ENCODE peak calls at places on chromosome 3, in four cellular contexts. J, T, O and F are unnamed samples.

GRCh38 chr3:112735927-112736326 is 95.0 kb upstream of the CCDC80 start:
- DNase-seq in J (no peak), T (no peak), O (no peak), F (no peak)

GRCh38 chr3:102307442-102307841 is 127.4 kb upstream of the ZPLD1 start:
- DNase-seq in J (no peak), T (no peak), O (no peak), F (no peak)

GRCh38 chr3:188179006-188179966 is 25.3 kb downstream of the LPP start:
- DNase-seq in J (no peak), T (peak), O (no peak), F (peak)

GRCh38 chr3:105933871-105934270 is 65.1 kb upstream of the CBLB start:
- DNase-seq in J (no peak), T (peak), O (no peak), F (no peak)

GRCh38 chr3:195185574-195185973 is 85.4 kb downstream of the XXYLT1 start:
- DNase-seq in J (no peak), T (no peak), O (no peak), F (no peak)

GRCh38 chr3:58063022-58063421 is 54.8 kb downstream of the FLNB start:
- DNase-seq in J (no peak), T (no peak), O (no peak), F (no peak)

GRCh38 chr3:172516318-172517214 is 6.7 kb downstream of the TNFSF10 start:
- DNase-seq in J (no peak), T (peak), O (peak), F (no peak)

GRCh38 chr3:99542771-99543518 is 95.4 kb upstream of the COL8A1 start:
- DNase-seq in J (no peak), T (peak), O (peak), F (no peak)

GRCh38 chr3:64063207-64063981 is 40.1 kb upstream of the PSMD6 start:
- DNase-seq in J (no peak), T (peak), O (no peak), F (no peak)

GRCh38 chr3:149511040-149511626 is 36.6 kb downstream of the TM4SF4 start:
- DNase-seq in J (no peak), T (no peak), O (no peak), F (no peak)

GRCh38 chr3:149512073-149512782 is 37.7 kb downstream of the TM4SF4 start:
- DNase-seq in J (peak), T (peak), O (peak), F (no peak)

GRCh38 chr3:149515242-149515641 is 40.7 kb downstream of the TM4SF4 start:
- DNase-seq in J (no peak), T (no peak), O (no peak), F (no peak)

GRCh38 chr3:149516920-149517319 is 42.4 kb downstream of the TM4SF4 start:
- DNase-seq in J (no peak), T (no peak), O (no peak), F (no peak)

GRCh38 chr3:149514471-149514870 is 40.0 kb downstream of the TM4SF4 start:
- DNase-seq in J (no peak), T (no peak), O (no peak), F (no peak)
- H3K4me3 ChIP-seq in J (no peak), T (no peak), O (no peak), F (no peak)

GRCh38 chr3:146145642-146146041 is 15.3 kb downstream of the PLOD2 start:
- DNase-seq in J (no peak), T (no peak), O (no peak), F (no peak)

GRCh38 chr3:146153429-146153828 is 7.6 kb downstream of the PLOD2 start:
- DNase-seq in J (no peak), T (no peak), O (no peak), F (no peak)

GRCh38 chr3:146142757-146143156 is 18.2 kb downstream of the PLOD2 start:
- DNase-seq in J (no peak), T (peak), O (no peak), F (no peak)

GRCh38 chr3:146152841-146153240 is 8.1 kb downstream of the PLOD2 start:
- DNase-seq in J (no peak), T (no peak), O (no peak), F (no peak)

GRCh38 chr3:146148468-146148931 is 12.5 kb downstream of the PLOD2 start:
- DNase-seq in J (no peak), T (peak), O (no peak), F (no peak)
- TF ChIP-seq CTCF in J (no peak), T (peak), O (no peak), F (no peak)

DNA sequence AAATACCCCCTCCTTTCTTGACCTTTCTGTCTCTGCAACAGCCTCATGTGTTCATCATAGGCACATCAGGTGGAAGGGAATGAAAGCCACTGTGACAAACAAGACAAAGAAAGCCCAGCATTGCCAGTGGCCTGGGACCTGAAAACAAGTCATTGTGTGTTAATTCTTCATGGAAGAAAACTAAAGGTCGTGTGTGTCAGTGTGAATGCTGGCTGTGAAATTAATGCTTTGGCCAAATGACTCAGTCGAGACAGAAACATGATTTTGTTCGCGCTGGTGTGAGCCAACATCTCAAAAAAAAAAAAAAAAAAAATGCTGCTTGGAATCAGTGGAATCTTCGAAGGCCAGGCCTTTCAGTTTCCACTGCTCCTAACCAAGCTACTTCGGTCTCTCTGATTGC is 386.5 kb upstream of the PROK2 start:
- DNase-seq in J (no peak), T (no peak), O (no peak), F (no peak)
- H3K4me3 ChIP-seq in J (no peak), T (no peak), O (no peak), F (peak)

GRCh38 chr3:189340680-189341460 is 169.1 kb downstream of the TPRG1 start:
- DNase-seq in J (no peak), T (peak), O (peak), F (no peak)
- TF ChIP-seq CTCF in J (no peak), T (peak), O (peak), F (no peak)

DNA sequence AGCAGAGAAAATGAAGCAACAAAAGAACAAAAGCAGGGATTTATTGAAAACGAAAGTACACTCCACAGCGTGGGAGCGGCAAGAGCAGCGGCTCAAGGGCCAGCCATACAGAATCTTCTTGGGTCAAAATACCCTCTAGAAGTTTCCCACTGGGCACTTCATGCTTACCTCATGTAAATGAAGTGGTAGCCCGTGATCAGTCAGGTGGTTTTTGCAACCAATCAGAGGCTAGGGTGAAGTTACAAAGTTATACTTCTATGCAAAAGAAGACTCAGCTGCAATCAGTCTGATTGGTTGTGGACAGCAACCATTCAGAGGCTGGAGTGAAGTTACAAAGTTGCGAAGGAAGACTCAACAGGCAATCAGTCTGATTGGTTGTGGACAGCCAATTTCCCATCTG is 37.8 kb upstream of the TRH start:
- DNase-seq in J (no peak), T (peak), O (no peak), F (no peak)
- H3K4me3 ChIP-seq in J (peak), T (peak), O (no peak), F (peak)

DNA sequence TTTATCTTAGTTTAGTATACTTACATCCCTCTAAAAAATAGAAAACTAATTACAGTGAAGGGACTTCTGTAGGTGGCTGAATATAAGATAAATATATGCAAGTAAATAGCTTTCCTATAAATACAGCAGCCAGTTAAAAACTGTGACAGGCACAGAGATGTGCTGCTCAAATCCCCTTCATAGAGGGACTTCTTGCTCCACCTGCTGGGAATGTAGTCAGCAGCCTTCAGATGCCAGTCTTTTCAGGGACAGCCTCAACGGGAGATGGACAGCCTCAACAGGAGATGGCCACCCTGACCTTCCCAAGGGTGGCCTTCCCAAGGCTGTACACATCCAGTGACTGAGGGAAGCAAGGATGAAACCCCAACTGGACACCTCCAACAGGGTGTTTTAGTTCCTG is 15.7 kb upstream of the PRR23E start:
- DNase-seq in J (no peak), T (peak), O (no peak), F (no peak)
- TF ChIP-seq CTCF in J (no peak), T (no peak), O (no peak), F (no peak)

DNA sequence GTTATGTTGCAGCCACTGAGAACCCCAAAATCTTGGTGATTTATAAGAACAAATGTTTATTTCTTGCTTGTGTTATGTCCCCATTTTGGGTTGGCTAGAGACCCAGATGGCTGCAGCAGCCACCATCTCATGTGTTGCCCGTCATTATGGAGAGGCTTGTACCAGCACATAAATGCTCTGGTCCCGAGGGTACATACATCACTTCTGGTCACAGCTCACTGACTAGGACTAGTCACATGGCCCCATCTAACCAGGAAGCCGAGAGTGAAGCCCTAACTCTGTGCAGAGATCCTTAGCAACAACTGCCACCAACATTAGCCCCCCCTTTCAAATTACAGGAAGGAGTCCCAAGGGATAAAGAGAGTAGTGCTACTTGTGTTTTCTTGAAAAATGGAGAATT is 25.5 kb upstream of the HACD2 start:
- DNase-seq in J (no peak), T (no peak), O (peak), F (no peak)
- H3K4me3 ChIP-seq in J (no peak), T (no peak), O (no peak), F (no peak)

GRCh38 chr3:11007534-11007933 is 15.0 kb downstream of the SLC6A1 start:
- DNase-seq in J (no peak), T (no peak), O (no peak), F (no peak)

GRCh38 chr3:11009898-11010297 is 17.4 kb downstream of the SLC6A1 start:
- DNase-seq in J (no peak), T (no peak), O (no peak), F (no peak)

GRCh38 chr3:11006986-11007385 is 14.4 kb downstream of the SLC6A1 start:
- DNase-seq in J (no peak), T (no peak), O (no peak), F (no peak)

GRCh38 chr3:11002456-11002855 is 9.9 kb downstream of the SLC6A1 start:
- DNase-seq in J (no peak), T (no peak), O (no peak), F (no peak)

GRCh38 chr3:11005686-11006256 is 13.2 kb downstream of the SLC6A1 start:
- DNase-seq in J (no peak), T (no peak), O (no peak), F (no peak)
- TF ChIP-seq CTCF in J (no peak), T (no peak), O (no peak), F (no peak)